ENCODE peak calls at places on chromosomes 7 and 10, in ten cellular contexts. F is HCT116, Q is GM23338, Z is breast epithelium, Y is K562, W is GM12891, U is endothelial cell of umbilical vein, S is spleen, L is prostate gland, E is transverse colon. B is an unnamed sample.

GRCh38 chr7:33137098-33137497 is 7.7 kb downstream of the BBS9 start:
- DNase-seq in F (no peak), Q (peak; percentile 51), Z (no peak), Y (no peak), W (no peak), U (no peak), S (no peak), L (no peak), E (no peak), B (no peak)

GRCh38 chr10:129683519-129683918 is 216.5 kb downstream of the MGMT start:
- DNase-seq in F (no peak), Q (no peak), Z (no peak), Y (no peak), W (no peak), U (no peak), S (no peak), L (no peak), E (no peak), B (no peak)

GRCh38 chr7:816751-817671 is 15.3 kb upstream of the SUN1 start:
- DNase-seq in F (no peak), Q (peak; percentile 49), Z (peak; percentile 53), Y (peak; percentile 59), W (no peak), U (peak; percentile 49), S (peak; percentile 90), L (no peak), E (peak; percentile 37), B (no peak)

GRCh38 chr10:114172776-114173555 is 1.0 kb downstream of the CCDC186 start:
- DNase-seq in F (no peak), Q (no peak), Z (no peak), Y (no peak), W (no peak), U (peak; percentile 21), S (no peak), L (peak; percentile 21), E (no peak), B (no peak)

GRCh38 chr10:43073721-43074120 is 3.1 kb upstream of the RET start:
- DNase-seq in F (no peak), Q (no peak), Z (no peak), Y (no peak), W (no peak), U (no peak), S (peak; percentile 54), L (no peak), E (no peak), B (no peak)

GRCh38 chr7:75905785-75906604 is 9.0 kb upstream of the POR start:
- DNase-seq in F (no peak), Q (peak; percentile 72), Z (no peak), Y (no peak), W (no peak), U (no peak), S (peak; percentile 81), L (no peak), E (peak; percentile 53), B (peak; percentile 58)

GRCh38 chr7:30816291-30817059 is 45.3 kb downstream of the MINDY4 start:
- DNase-seq in F (no peak), Q (no peak), Z (no peak), Y (no peak), W (no peak), U (peak; percentile 73), S (no peak), L (no peak), E (no peak), B (no peak)

GRCh38 chr7:44811093-44811492 is 14.6 kb downstream of the PPIA start:
- DNase-seq in F (no peak), Q (no peak), Z (no peak), Y (no peak), W (no peak), U (no peak), S (no peak), L (no peak), E (no peak), B (no peak)

GRCh38 chr7:159196584-159196983 is 51.9 kb upstream of the VIPR2 start:
- DNase-seq in F (no peak), Q (no peak), Z (no peak), Y (no peak), W (no peak), U (no peak), S (no peak), L (no peak), E (no peak), B (no peak)

GRCh38 chr7:159198016-159198724 is 53.5 kb upstream of the VIPR2 start:
- DNase-seq in F (no peak), Q (no peak), Z (no peak), Y (no peak), W (no peak), U (no peak), S (no peak), L (no peak), E (no peak), B (no peak)

GRCh38 chr7:159200421-159200820 is 55.8 kb upstream of the VIPR2 start:
- DNase-seq in F (no peak), Q (no peak), Z (no peak), Y (no peak), W (no peak), U (no peak), S (no peak), L (no peak), E (no peak), B (no peak)

GRCh38 chr7:159195926-159196325 is 51.3 kb upstream of the VIPR2 start:
- DNase-seq in F (no peak), Q (no peak), Z (no peak), Y (no peak), W (no peak), U (no peak), S (no peak), L (no peak), E (no peak), B (no peak)

DNA sequence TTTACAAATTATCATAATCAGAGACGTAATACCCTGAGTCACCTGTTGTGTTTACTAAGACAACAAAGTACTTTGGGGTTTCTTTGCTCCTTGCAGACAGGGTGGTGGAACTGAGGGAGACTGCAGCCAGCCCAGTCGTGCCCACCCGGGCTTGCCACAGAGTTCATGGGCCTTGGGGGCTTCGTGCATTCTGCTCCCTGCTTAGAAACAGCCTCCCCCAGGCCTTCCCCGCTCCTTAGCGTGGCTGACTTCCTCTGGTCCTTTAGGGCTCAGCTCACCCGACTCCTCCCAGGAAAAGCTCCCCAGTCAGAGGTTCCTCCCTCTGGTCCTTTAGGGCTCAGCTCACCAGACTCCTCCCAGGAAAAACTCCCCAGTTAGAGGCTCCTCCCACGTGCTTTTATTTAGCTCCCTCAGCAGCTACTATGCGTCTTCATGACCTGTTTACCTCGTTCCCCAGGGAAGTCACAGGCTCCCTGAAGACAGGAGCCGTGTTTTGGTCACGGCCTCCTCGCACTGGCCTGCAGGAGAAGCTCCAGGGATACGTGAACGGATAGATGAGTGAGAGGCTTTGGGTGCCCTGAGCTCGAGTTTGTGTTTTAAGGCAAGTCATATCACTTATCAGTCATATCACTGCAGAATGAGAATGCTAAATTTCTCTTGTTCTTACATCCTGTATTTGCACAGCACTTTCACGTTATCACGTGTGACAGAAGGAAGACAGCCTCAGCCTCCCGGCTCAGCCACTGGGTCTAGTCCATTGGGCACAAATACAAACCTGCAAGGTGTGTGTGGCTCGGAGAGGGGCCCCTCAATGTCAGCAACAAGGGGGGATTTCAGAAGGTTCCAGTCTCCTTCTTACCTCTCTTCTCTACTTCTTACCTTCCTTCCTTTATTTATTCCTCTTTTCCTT is 52.7 kb upstream of the VIPR2 start:
- DNase-seq in F (no peak), Q (peak; percentile 23), Z (no peak), Y (peak; percentile 91), W (peak; percentile 22), U (no peak), S (no peak), L (no peak), E (peak; percentile 11), B (no peak)
- TF ChIP-seq POLR2AphosphoS5 in F (no peak), Q (no peak), Z (no peak), Y (peak; percentile 75), W (no peak), U (no peak), S (no peak), L (no peak), E (no peak), B (no peak)

GRCh38 chr10:64038097-64038496 is 516.9 kb downstream of the REEP3 start:
- DNase-seq in F (no peak), Q (no peak), Z (no peak), Y (no peak), W (no peak), U (no peak), S (no peak), L (no peak), E (no peak), B (no peak)

GRCh38 chr10:64036306-64036930 is 515.2 kb downstream of the REEP3 start:
- DNase-seq in F (no peak), Q (peak; percentile 5), Z (no peak), Y (no peak), W (no peak), U (no peak), S (no peak), L (no peak), E (no peak), B (no peak)

GRCh38 chr10:64033710-64034109 is 512.5 kb downstream of the REEP3 start:
- DNase-seq in F (no peak), Q (no peak), Z (no peak), Y (no peak), W (no peak), U (no peak), S (no peak), L (no peak), E (no peak), B (no peak)

GRCh38 chr10:64039208-64039607 is 518.0 kb downstream of the REEP3 start:
- DNase-seq in F (no peak), Q (no peak), Z (no peak), Y (no peak), W (no peak), U (no peak), S (no peak), L (no peak), E (no peak), B (no peak)

DNA sequence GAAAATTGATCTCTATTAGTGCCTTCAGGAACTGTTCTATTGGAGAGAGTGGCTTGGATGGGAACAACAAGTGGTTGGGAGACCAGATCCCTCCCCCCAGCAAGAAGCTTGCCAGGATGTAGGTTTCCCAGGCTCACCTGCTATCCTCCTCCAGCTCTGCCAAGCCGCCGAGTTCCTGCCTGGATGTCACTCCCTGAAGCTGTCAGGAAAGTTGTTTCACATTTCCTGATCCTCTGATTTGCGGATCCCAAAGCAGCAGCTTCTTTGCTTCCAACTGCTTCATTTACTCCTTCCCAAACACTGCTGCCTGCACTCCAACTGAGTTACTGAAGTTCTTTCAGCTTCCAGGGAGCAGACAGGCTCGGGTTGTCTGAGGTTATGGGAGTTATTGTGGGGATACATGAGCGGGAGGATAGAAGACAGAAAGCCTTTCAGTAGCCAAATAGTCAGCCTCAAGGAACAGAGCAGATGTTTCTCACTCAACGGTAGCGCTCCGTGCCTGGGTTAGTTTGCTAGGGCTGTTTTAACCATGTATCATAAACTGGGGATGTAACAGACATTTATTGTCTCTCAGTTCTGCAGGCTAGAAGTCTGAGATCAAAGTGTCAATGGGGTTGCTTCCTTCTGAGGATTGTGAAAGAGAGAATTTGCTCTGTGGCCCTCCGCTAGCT is 515.9 kb downstream of the REEP3 start:
- DNase-seq in F (no peak), Q (no peak), Z (no peak), Y (no peak), W (no peak), U (no peak), S (no peak), L (no peak), E (peak; percentile 20), B (no peak)
- TF ChIP-seq POLR2AphosphoS5 in F (no peak), Q (no peak), Z (no peak), Y (no peak), W (no peak), U (no peak), S (no peak), L (no peak), E (no peak), B (no peak)

GRCh38 chr7:131893627-131894345 is 337.4 kb upstream of the PODXL start:
- DNase-seq in F (no peak), Q (no peak), Z (no peak), Y (no peak), W (no peak), U (no peak), S (no peak), L (no peak), E (no peak), B (no peak)
- TF ChIP-seq POLR2AphosphoS5 in F (no peak), Q (no peak), Z (no peak), Y (no peak), W (no peak), U (no peak), S (no peak), L (no peak), E (no peak), B (no peak)

GRCh38 chr10:87847550-87847949 is 15.8 kb downstream of the KLLN start:
- DNase-seq in F (no peak), Q (no peak), Z (no peak), Y (no peak), W (no peak), U (no peak), S (no peak), L (no peak), E (no peak), B (no peak)

GRCh38 chr10:87852092-87852491 is 11.2 kb downstream of the KLLN start:
- DNase-seq in F (no peak), Q (no peak), Z (no peak), Y (no peak), W (no peak), U (no peak), S (no peak), L (no peak), E (no peak), B (no peak)

GRCh38 chr10:87848998-87849397 is 14.3 kb downstream of the KLLN start:
- DNase-seq in F (no peak), Q (no peak), Z (peak; percentile 63), Y (no peak), W (no peak), U (no peak), S (no peak), L (no peak), E (no peak), B (no peak)

GRCh38 chr10:87845624-87846377 is 17.5 kb downstream of the KLLN start:
- DNase-seq in F (peak; percentile 77), Q (no peak), Z (no peak), Y (no peak), W (no peak), U (no peak), S (no peak), L (no peak), E (no peak), B (no peak)

GRCh38 chr10:87850742-87851205 is 12.6 kb downstream of the KLLN start:
- DNase-seq in F (no peak), Q (peak; percentile 89), Z (no peak), Y (peak; percentile 43), W (no peak), U (peak; percentile 54), S (peak; percentile 71), L (peak; percentile 65), E (peak; percentile 68), B (peak; percentile 68)
- TF ChIP-seq POLR2AphosphoS5 in F (no peak), Q (no peak), Z (peak; percentile 27), Y (no peak), W (no peak), U (no peak), S (no peak), L (peak; percentile 33), E (no peak), B (no peak)

B was measured in stomach.